ENCODE peak calls at places on chromosome 16, in six cellular contexts. One of them, this sample, is unnamed.

GRCh38 chr16:81885976-81886586 is 107.0 kb downstream of the PLCG2 start:
- DNase-seq in A549: peak; percentile 85
- DNase-seq in esophagus muscularis mucosa: no peak
- DNase-seq in tibial nerve: no peak
- DNase-seq in sigmoid colon: no peak
- DNase-seq in K562: peak; percentile 86
- DNase-seq in this sample: no peak

GRCh38 chr16:17277981-17278381 is 192.8 kb downstream of the XYLT1 start:
- DNase-seq in K562: no peak
- DNase-seq in A549: peak; percentile 28
- DNase-seq in esophagus muscularis mucosa: no peak
- DNase-seq in sigmoid colon: no peak
- DNase-seq in tibial nerve: no peak
- DNase-seq in this sample: peak; percentile 61

GRCh38 chr16:11543676-11544393 is 42.9 kb downstream of the LITAF start:
- DNase-seq in sigmoid colon: no peak
- DNase-seq in esophagus muscularis mucosa: no peak
- DNase-seq in K562: no peak
- DNase-seq in tibial nerve: no peak
- DNase-seq in A549: no peak
- DNase-seq in this sample: no peak

GRCh38 chr16:54028013-54028412 is 258.6 kb downstream of the IRX3 start:
- DNase-seq in esophagus muscularis mucosa: no peak
- DNase-seq in K562: no peak
- DNase-seq in tibial nerve: no peak
- DNase-seq in sigmoid colon: no peak
- DNase-seq in A549: no peak
- DNase-seq in this sample: no peak

GRCh38 chr16:29951966-29952365 is 9.9 kb upstream of the TMEM219 start:
- DNase-seq in sigmoid colon: no peak
- DNase-seq in esophagus muscularis mucosa: no peak
- DNase-seq in A549: no peak
- DNase-seq in K562: no peak
- DNase-seq in tibial nerve: no peak
- DNase-seq in this sample: no peak

GRCh38 chr16:82368041-82368440 is 198.0 kb upstream of the MPHOSPH6 start:
- DNase-seq in A549: peak; percentile 13
- DNase-seq in sigmoid colon: no peak
- DNase-seq in K562: peak; percentile 20
- DNase-seq in tibial nerve: no peak
- DNase-seq in esophagus muscularis mucosa: peak; percentile 70
- DNase-seq in this sample: peak; percentile 66

GRCh38 chr16:80569440-80570105 is 28.8 kb downstream of the DYNLRB2 start:
- DNase-seq in A549: no peak
- DNase-seq in tibial nerve: no peak
- DNase-seq in sigmoid colon: no peak
- DNase-seq in K562: no peak
- DNase-seq in esophagus muscularis mucosa: no peak
- DNase-seq in this sample: no peak

GRCh38 chr16:4606354-4606753 is 8.3 kb downstream of the UBALD1 start:
- DNase-seq in A549: no peak
- DNase-seq in sigmoid colon: no peak
- DNase-seq in tibial nerve: no peak
- DNase-seq in esophagus muscularis mucosa: no peak
- DNase-seq in K562: no peak
- DNase-seq in this sample: peak; percentile 65

GRCh38 chr16:84555418-84556196 is 51.1 kb upstream of the MEAK7 start:
- DNase-seq in K562: no peak
- DNase-seq in A549: no peak
- DNase-seq in tibial nerve: no peak
- DNase-seq in sigmoid colon: no peak
- DNase-seq in esophagus muscularis mucosa: no peak
- DNase-seq in this sample: no peak

GRCh38 chr16:77250395-77250794 is 51.2 kb downstream of the SYCE1L start:
- DNase-seq in A549: no peak
- DNase-seq in esophagus muscularis mucosa: no peak
- DNase-seq in tibial nerve: no peak
- DNase-seq in K562: no peak
- DNase-seq in sigmoid colon: no peak
- DNase-seq in this sample: no peak

GRCh38 chr16:50251375-50252081 is 14.8 kb upstream of the ADCY7 start:
- DNase-seq in esophagus muscularis mucosa: no peak
- DNase-seq in K562: no peak
- DNase-seq in A549: no peak
- DNase-seq in tibial nerve: no peak
- DNase-seq in sigmoid colon: no peak
- DNase-seq in this sample: no peak

GRCh38 chr16:88978608-88979346 is 1.8 kb upstream of the CBFA2T3 start:
- DNase-seq in tibial nerve: no peak
- DNase-seq in A549: no peak
- DNase-seq in sigmoid colon: no peak
- DNase-seq in K562: peak; percentile 75
- DNase-seq in esophagus muscularis mucosa: no peak
- DNase-seq in this sample: no peak

GRCh38 chr16:85829751-85830445 is 30.4 kb downstream of the COX4I1 start:
- DNase-seq in K562: no peak
- DNase-seq in A549: no peak
- DNase-seq in esophagus muscularis mucosa: no peak
- DNase-seq in sigmoid colon: no peak
- DNase-seq in tibial nerve: peak; percentile 29
- DNase-seq in this sample: no peak

GRCh38 chr16:53827741-53828140 is 123.8 kb downstream of the FTO start:
- DNase-seq in K562: no peak
- DNase-seq in tibial nerve: no peak
- DNase-seq in sigmoid colon: no peak
- DNase-seq in esophagus muscularis mucosa: no peak
- DNase-seq in A549: no peak
- DNase-seq in this sample: no peak

GRCh38 chr16:49596699-49597291 is 223.2 kb downstream of the C16orf78 start:
- DNase-seq in K562: no peak
- DNase-seq in tibial nerve: no peak
- DNase-seq in sigmoid colon: no peak
- DNase-seq in esophagus muscularis mucosa: no peak
- DNase-seq in A549: no peak
- DNase-seq in this sample: peak; percentile 24

GRCh38 chr16:56865394-56866062 is 521 bp downstream of the SLC12A3 start:
- DNase-seq in esophagus muscularis mucosa: no peak
- DNase-seq in K562: no peak
- DNase-seq in A549: no peak
- DNase-seq in sigmoid colon: no peak
- DNase-seq in tibial nerve: no peak
- DNase-seq in this sample: no peak

GRCh38 chr16:2813661-2814288 is 3.3 kb upstream of the PRSS21 start:
- DNase-seq in sigmoid colon: peak; percentile 54
- DNase-seq in A549: no peak
- DNase-seq in esophagus muscularis mucosa: no peak
- DNase-seq in tibial nerve: no peak
- DNase-seq in K562: no peak
- DNase-seq in this sample: no peak

GRCh38 chr16:2460916-2461315 is 1.0 kb downstream of the TEDC2 start:
- DNase-seq in K562: no peak
- DNase-seq in esophagus muscularis mucosa: no peak
- DNase-seq in sigmoid colon: no peak
- DNase-seq in tibial nerve: no peak
- DNase-seq in A549: no peak
- DNase-seq in this sample: no peak

GRCh38 chr16:77574867-77575619 is 140.2 kb upstream of the ADAMTS18 start:
- DNase-seq in tibial nerve: no peak
- DNase-seq in sigmoid colon: no peak
- DNase-seq in A549: no peak
- DNase-seq in K562: no peak
- DNase-seq in esophagus muscularis mucosa: no peak
- DNase-seq in this sample: no peak

GRCh38 chr16:79902351-79902750 is 301.8 kb upstream of the MAF start:
- DNase-seq in A549: no peak
- DNase-seq in esophagus muscularis mucosa: no peak
- DNase-seq in sigmoid colon: no peak
- DNase-seq in K562: no peak
- DNase-seq in tibial nerve: no peak
- DNase-seq in this sample: no peak

GRCh38 chr16:75591001-75591852 is 25.0 kb downstream of the GABARAPL2 start:
- DNase-seq in K562: no peak
- DNase-seq in tibial nerve: peak; percentile 28
- DNase-seq in esophagus muscularis mucosa: no peak
- DNase-seq in A549: no peak
- DNase-seq in sigmoid colon: peak; percentile 85
- DNase-seq in this sample: no peak

GRCh38 chr16:2447920-2448583 is 11.9 kb upstream of the TEDC2 start:
- DNase-seq in sigmoid colon: no peak
- DNase-seq in K562: no peak
- DNase-seq in A549: no peak
- DNase-seq in tibial nerve: no peak
- DNase-seq in esophagus muscularis mucosa: no peak
- DNase-seq in this sample: no peak

GRCh38 chr16:8885674-8886592 is 3.8 kb downstream of the LITAFD start:
- DNase-seq in A549: no peak
- DNase-seq in esophagus muscularis mucosa: no peak
- DNase-seq in K562: no peak
- DNase-seq in tibial nerve: no peak
- DNase-seq in sigmoid colon: no peak
- DNase-seq in this sample: no peak

GRCh38 chr16:82059161-82059982 is 24.3 kb downstream of the HSD17B2 start:
- DNase-seq in tibial nerve: no peak
- DNase-seq in K562: no peak
- DNase-seq in A549: no peak
- DNase-seq in esophagus muscularis mucosa: no peak
- DNase-seq in sigmoid colon: no peak
- DNase-seq in this sample: no peak

GRCh38 chr16:27676807-27677206 is 126.9 kb downstream of the KATNIP start:
- DNase-seq in K562: no peak
- DNase-seq in sigmoid colon: no peak
- DNase-seq in A549: no peak
- DNase-seq in tibial nerve: no peak
- DNase-seq in esophagus muscularis mucosa: no peak
- DNase-seq in this sample: no peak

GRCh38 chr16:67158637-67159600 is 790 bp downstream of the TRADD start:
- DNase-seq in K562: peak; percentile 64
- DNase-seq in esophagus muscularis mucosa: no peak
- DNase-seq in A549: peak; percentile 52
- DNase-seq in tibial nerve: no peak
- DNase-seq in sigmoid colon: no peak
- DNase-seq in this sample: peak; percentile 69

GRCh38 chr16:25126820-25127232 is 15.3 kb downstream of the LCMT1 start:
- DNase-seq in A549: peak; percentile 60
- DNase-seq in K562: peak; percentile 21
- DNase-seq in esophagus muscularis mucosa: no peak
- DNase-seq in sigmoid colon: no peak
- DNase-seq in tibial nerve: no peak
- DNase-seq in this sample: no peak

GRCh38 chr16:70430667-70431536 is 8.0 kb downstream of the ST3GAL2 start:
- DNase-seq in tibial nerve: no peak
- DNase-seq in esophagus muscularis mucosa: no peak
- DNase-seq in sigmoid colon: no peak
- DNase-seq in K562: peak; percentile 75
- DNase-seq in A549: no peak
- DNase-seq in this sample: no peak

GRCh38 chr16:70432800-70433455 is 6.0 kb downstream of the ST3GAL2 start:
- DNase-seq in sigmoid colon: no peak
- DNase-seq in tibial nerve: no peak
- DNase-seq in K562: no peak
- DNase-seq in A549: no peak
- DNase-seq in esophagus muscularis mucosa: no peak
- DNase-seq in this sample: no peak

GRCh38 chr16:70434489-70435260 is 4.2 kb downstream of the ST3GAL2 start:
- DNase-seq in A549: no peak
- DNase-seq in sigmoid colon: no peak
- DNase-seq in tibial nerve: no peak
- DNase-seq in K562: no peak
- DNase-seq in esophagus muscularis mucosa: no peak
- DNase-seq in this sample: no peak

GRCh38 chr16:70432304-70432799 is 6.5 kb downstream of the ST3GAL2 start:
- DNase-seq in sigmoid colon: no peak
- DNase-seq in esophagus muscularis mucosa: no peak
- DNase-seq in K562: no peak
- DNase-seq in tibial nerve: no peak
- DNase-seq in A549: no peak
- DNase-seq in this sample: no peak

GRCh38 chr16:70433456-70434103 is 5.3 kb downstream of the ST3GAL2 start:
- DNase-seq in sigmoid colon: peak; percentile 84
- DNase-seq in A549: no peak
- DNase-seq in K562: no peak
- DNase-seq in tibial nerve: no peak
- DNase-seq in esophagus muscularis mucosa: no peak
- DNase-seq in this sample: no peak
- H3K27ac ChIP-seq in sigmoid colon: peak overlapping the region; percentile 73
- H3K27ac ChIP-seq in A549: peak overlapping the region; percentile 72
- H3K27ac ChIP-seq in K562: peak overlapping the region; percentile 88
- H3K27ac ChIP-seq in tibial nerve: no peak overlapping the region
- H3K27ac ChIP-seq in esophagus muscularis mucosa: peak overlapping the region; percentile 66
- H3K27ac ChIP-seq in this sample: peak overlapping the region; percentile 40

GRCh38 chr16:26413780-26414179 is 652.9 kb upstream of the C16orf82 start:
- DNase-seq in sigmoid colon: no peak
- DNase-seq in tibial nerve: no peak
- DNase-seq in A549: no peak
- DNase-seq in K562: no peak
- DNase-seq in esophagus muscularis mucosa: no peak
- DNase-seq in this sample: no peak
- TF ChIP-seq EP300 in sigmoid colon: no peak
- TF ChIP-seq EP300 in tibial nerve: no peak
- TF ChIP-seq EP300 in A549: no peak
- TF ChIP-seq EP300 in K562: no peak
- TF ChIP-seq EP300 in esophagus muscularis mucosa: no peak
- TF ChIP-seq EP300 in this sample: no peak

GRCh38 chr16:1078579-1079021 is 6.1 kb downstream of the SSTR5 start:
- DNase-seq in esophagus muscularis mucosa: no peak
- DNase-seq in K562: no peak
- DNase-seq in tibial nerve: no peak
- DNase-seq in sigmoid colon: no peak
- DNase-seq in A549: peak; percentile 93
- DNase-seq in this sample: peak; percentile 91
- H3K27ac ChIP-seq in esophagus muscularis mucosa: no peak overlapping the region
- H3K27ac ChIP-seq in K562: no peak overlapping the region
- H3K27ac ChIP-seq in tibial nerve: no peak overlapping the region
- H3K27ac ChIP-seq in sigmoid colon: no peak overlapping the region
- H3K27ac ChIP-seq in A549: peak overlapping the region; percentile 72
- H3K27ac ChIP-seq in this sample: no peak overlapping the region

DNA sequence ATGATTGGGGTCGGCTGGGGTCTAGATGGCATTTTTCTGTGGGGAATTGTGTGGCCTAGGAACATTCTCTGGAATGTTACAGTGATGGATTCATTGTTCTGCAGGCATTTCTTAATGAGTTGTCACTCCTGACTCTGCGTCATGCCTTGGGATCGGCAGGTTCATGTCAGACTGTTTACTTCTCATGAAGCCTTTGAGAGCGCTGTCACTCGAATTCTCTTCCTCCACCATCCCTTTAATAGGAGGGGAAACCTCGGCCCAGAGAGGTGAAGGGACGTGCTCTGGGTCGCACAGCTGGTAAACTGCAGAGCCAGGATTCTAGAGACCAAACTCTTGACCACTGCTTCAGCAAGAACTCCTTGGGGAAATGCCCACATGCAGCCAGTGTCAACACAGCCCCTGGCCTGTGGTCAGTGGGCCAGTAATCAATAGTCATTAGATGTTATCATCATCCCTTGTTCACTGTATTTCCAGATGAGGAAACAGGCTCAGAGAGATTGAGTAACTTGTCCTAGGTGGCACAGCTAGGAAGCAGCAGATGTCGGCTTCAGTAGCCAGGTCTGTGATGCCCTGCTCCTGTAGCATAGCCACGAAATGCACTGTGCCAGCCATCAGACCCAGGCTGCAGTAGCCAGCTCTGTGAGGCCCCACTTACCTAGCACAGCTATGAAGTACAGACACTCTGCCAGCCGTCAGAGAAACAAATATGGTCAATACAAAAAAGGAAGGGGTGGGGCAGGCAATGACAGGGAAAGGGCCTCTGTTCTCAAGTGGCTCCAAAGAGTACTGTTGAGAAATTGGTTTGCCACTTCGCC is 259.0 kb downstream of the CPPED1 start:
- DNase-seq in sigmoid colon: no peak
- DNase-seq in A549: no peak
- DNase-seq in esophagus muscularis mucosa: no peak
- DNase-seq in K562: no peak
- DNase-seq in tibial nerve: no peak
- DNase-seq in this sample: no peak
- TF ChIP-seq EP300 in sigmoid colon: no peak
- TF ChIP-seq EP300 in A549: no peak
- TF ChIP-seq EP300 in esophagus muscularis mucosa: no peak
- TF ChIP-seq EP300 in K562: no peak
- TF ChIP-seq EP300 in tibial nerve: no peak
- TF ChIP-seq EP300 in this sample: no peak